ENCODE peak calls at places on chromosomes 16 and 17, in six cellular contexts. Q is retina, P is skeletal muscle cell, B is NCI-H2107, K is SIG-M5, D is iPS-NIHi11. W is an unnamed sample.

GRCh38 chr17:32491371-32492280 is 4.8 kb downstream of the CDK5R1 start:
- DNase-seq in P (no peak), B (no peak), K (no peak), D (no peak), Q (no peak), W (peak)

GRCh38 chr17:41544497-41544896 is 16.4 kb upstream of the KRT19 start:
- DNase-seq in Q (no peak), P (no peak), D (no peak), K (no peak), B (no peak), W (no peak)

GRCh38 chr17:58121925-58122324 is 26.3 kb upstream of the OR4D1 start:
- DNase-seq in K (no peak), D (peak), Q (no peak), P (peak), B (no peak), W (peak)

GRCh38 chr16:54955757-54956156 is 25.1 kb downstream of the IRX5 start:
- DNase-seq in D (no peak), P (no peak), K (no peak), B (no peak), Q (no peak), W (no peak)

GRCh38 chr16:56281256-56281805 is 90.0 kb downstream of the GNAO1 start:
- DNase-seq in Q (no peak), K (no peak), B (no peak), P (no peak), D (peak), W (no peak)

GRCh38 chr17:60077672-60078519 is 825 bp downstream of the HEATR6 start:
- DNase-seq in K (no peak), B (no peak), D (no peak), Q (peak), P (no peak), W (no peak)

GRCh38 chr16:80746231-80746630 is 58.2 kb downstream of the CDYL2 start:
- DNase-seq in P (peak), K (no peak), B (no peak), D (no peak), Q (no peak), W (no peak)

GRCh38 chr17:27381007-27381501 is 75.2 kb upstream of the KSR1 start:
- DNase-seq in K (no peak), P (no peak), B (peak), Q (peak), D (peak), W (peak)

GRCh38 chr17:73820686-73821448 is 176.6 kb upstream of the SDK2 start:
- DNase-seq in Q (peak), P (no peak), D (peak), B (no peak), K (no peak), W (peak)

GRCh38 chr17:11943759-11944347 is 53.4 kb downstream of the ZNF18 start:
- DNase-seq in Q (no peak), B (no peak), P (no peak), K (no peak), D (no peak), W (no peak)

GRCh38 chr17:4345569-4345968 is 20.9 kb downstream of the UBE2G1 start:
- DNase-seq in Q (no peak), B (no peak), D (no peak), K (no peak), P (no peak), W (no peak)

GRCh38 chr17:67474081-67474661 is 97.1 kb downstream of the PITPNC1 start:
- DNase-seq in D (no peak), B (no peak), P (peak), K (no peak), Q (no peak), W (peak)

GRCh38 chr16:84396537-84397008 is 28.2 kb downstream of the ATP2C2 start:
- DNase-seq in K (no peak), B (no peak), D (no peak), P (no peak), Q (no peak), W (peak)

GRCh38 chr17:46876353-46876887 is 25.0 kb downstream of the WNT9B start:
- DNase-seq in B (peak), K (no peak), D (peak), P (no peak), Q (no peak), W (peak)

GRCh38 chr17:75619506-75620431 is 13.5 kb upstream of the SMIM5 start:
- DNase-seq in P (no peak), D (peak), Q (peak), B (no peak), K (no peak), W (peak)

GRCh38 chr17:77391668-77392375 is 251.1 kb downstream of the SEC14L1 start:
- DNase-seq in Q (no peak), P (peak), K (no peak), B (no peak), D (peak), W (peak)

GRCh38 chr17:692116-692515 is 22.5 kb downstream of the VPS53 start:
- DNase-seq in B (no peak), Q (no peak), P (peak), D (no peak), K (no peak), W (peak)

GRCh38 chr17:19508327-19508867 is 25.3 kb upstream of the SLC47A1 start:
- DNase-seq in B (no peak), K (no peak), D (peak), Q (no peak), P (no peak), W (no peak)

GRCh38 chr17:62300697-62301096 is 79.7 kb upstream of the EFCAB3 start:
- DNase-seq in K (no peak), P (no peak), D (no peak), B (no peak), Q (no peak), W (no peak)

GRCh38 chr17:16222406-16222805 is 5.4 kb downstream of the PIGL start:
- DNase-seq in B (no peak), Q (no peak), D (no peak), K (no peak), P (no peak), W (no peak)

GRCh38 chr17:40321502-40322416 is 12.8 kb downstream of the RARA start:
- DNase-seq in Q (no peak), D (no peak), B (no peak), K (no peak), P (no peak), W (no peak)

W was measured in Daoy.